ENCODE peak calls at places on chromosomes 5 and 9, in six cellular contexts. K is AG04449, D is A549, Z is IMR-90, C is colonic mucosa, W is lower lobe of right lung. X is an unnamed sample.

GRCh38 chr5:121581588-121581987 is 270.1 kb upstream of the FTMT start:
- DNase-seq in K (no peak), D (no peak), Z (no peak), C (no peak), W (no peak), X (no peak)

GRCh38 chr5:77367733-77368132 is 124.4 kb downstream of the WDR41 start:
- DNase-seq in K (no peak), D (peak), Z (peak), C (no peak), W (no peak), X (no peak)

GRCh38 chr9:27426717-27427645 is 97.1 kb upstream of the IFNK start:
- DNase-seq in K (no peak), D (peak), Z (peak), C (no peak), W (no peak), X (no peak)

GRCh38 chr5:133945561-133945960 is 22.9 kb downstream of the C5orf15 start:
- DNase-seq in K (no peak), D (no peak), Z (peak), C (no peak), W (no peak), X (no peak)

GRCh38 chr9:26687421-26687820 is 205.2 kb downstream of the CAAP1 start:
- DNase-seq in K (no peak), D (no peak), Z (no peak), C (no peak), W (no peak), X (no peak)

GRCh38 chr5:168562274-168562673 is 16.9 kb downstream of the PANK3 start:
- DNase-seq in K (no peak), D (no peak), Z (no peak), C (no peak), W (no peak), X (no peak)

GRCh38 chr5:11814373-11814772 is 89.9 kb downstream of the CTNND2 start:
- DNase-seq in K (no peak), D (no peak), Z (no peak), C (no peak), W (no peak), X (no peak)

GRCh38 chr9:82783045-82783444 is 279.9 kb downstream of the RASEF start:
- DNase-seq in K (no peak), D (no peak), Z (no peak), C (peak), W (no peak), X (no peak)

GRCh38 chr5:1130218-1130946 is 18.5 kb upstream of the SLC12A7 start:
- DNase-seq in K (no peak), D (no peak), Z (no peak), C (peak), W (no peak), X (no peak)

GRCh38 chr5:124154714-124155113 is 591.7 kb downstream of the ZNF608 start:
- DNase-seq in K (no peak), D (no peak), Z (no peak), C (no peak), W (no peak), X (no peak)

GRCh38 chr9:130498298-130498917 is 53.6 kb downstream of the ASS1 start:
- DNase-seq in K (no peak), D (no peak), Z (no peak), C (no peak), W (no peak), X (no peak)

GRCh38 chr5:139171779-139172404 is 26.3 kb downstream of the SIL1 start:
- DNase-seq in K (no peak), D (no peak), Z (no peak), C (no peak), W (no peak), X (no peak)

GRCh38 chr9:28503573-28503972 is 930.3 kb upstream of the C9orf72 start:
- DNase-seq in K (no peak), D (no peak), Z (no peak), C (no peak), W (no peak), X (no peak)

GRCh38 chr5:171484460-171484899 is 65.0 kb downstream of the FGF18 start:
- DNase-seq in K (no peak), D (peak), Z (no peak), C (peak), W (no peak), X (no peak)

GRCh38 chr5:78077369-78078068 is 217.0 kb downstream of the AP3B1 start:
- DNase-seq in K (no peak), D (no peak), Z (no peak), C (no peak), W (no peak), X (no peak)

GRCh38 chr5:155147222-155147621 is 133.7 kb downstream of the KIF4B start:
- DNase-seq in K (no peak), D (no peak), Z (no peak), C (no peak), W (no peak), X (no peak)

GRCh38 chr5:137036630-137037029 is 462.5 kb downstream of the SPOCK1 start:
- DNase-seq in K (no peak), D (no peak), Z (no peak), C (no peak), W (no peak), X (no peak)

GRCh38 chr5:84961903-84962302 is 577.2 kb upstream of the EDIL3 start:
- DNase-seq in K (no peak), D (no peak), Z (no peak), C (no peak), W (no peak), X (no peak)

GRCh38 chr5:29169851-29170250 is 2023.6 kb upstream of the CDH6 start:
- DNase-seq in K (no peak), D (no peak), Z (no peak), C (no peak), W (no peak), X (no peak)

GRCh38 chr9:35653611-35654010 is 2.9 kb upstream of the SIT1 start:
- DNase-seq in K (no peak), D (no peak), Z (no peak), C (no peak), W (no peak), X (no peak)

GRCh38 chr5:960551-960950 is 48.1 kb upstream of the NKD2 start:
- DNase-seq in K (no peak), D (no peak), Z (no peak), C (no peak), W (no peak), X (no peak)

GRCh38 chr9:8733096-8733954 is 933.7 kb upstream of the DMAC1 start:
- DNase-seq in K (no peak), D (no peak), Z (no peak), C (no peak), W (no peak), X (no peak)

GRCh38 chr9:31807574-31808256 is 576.7 kb upstream of the ACO1 start:
- DNase-seq in K (no peak), D (peak), Z (no peak), C (no peak), W (peak), X (no peak)

GRCh38 chr9:131125038-131125287 is 423 bp upstream of the NUP214 start:
- DNase-seq in K (no peak), D (peak), Z (no peak), C (no peak), W (no peak), X (no peak)

GRCh38 chr5:57386958-57387357 is 95.7 kb downstream of the ACTBL2 start:
- DNase-seq in K (no peak), D (peak), Z (peak), C (no peak), W (no peak), X (no peak)

GRCh38 chr5:31733365-31733764 is 94.4 kb downstream of the PDZD2 start:
- DNase-seq in K (no peak), D (no peak), Z (no peak), C (no peak), W (no peak), X (no peak)

GRCh38 chr5:62093981-62094380 is 212.0 kb upstream of the KIF2A start:
- DNase-seq in K (no peak), D (peak), Z (peak), C (peak), W (no peak), X (no peak)

GRCh38 chr5:154993461-154993860 is 20.1 kb upstream of the KIF4B start:
- DNase-seq in K (no peak), D (no peak), Z (no peak), C (no peak), W (no peak), X (no peak)

GRCh38 chr5:57749396-57749795 is 266.8 kb upstream of the ACTBL2 start:
- DNase-seq in K (peak), D (no peak), Z (peak), C (no peak), W (no peak), X (peak)

GRCh38 chr9:107636596-107637405 is 147.2 kb upstream of the KLF4 start:
- DNase-seq in K (no peak), D (no peak), Z (peak), C (no peak), W (no peak), X (no peak)
- H3K4me3 ChIP-seq in K (peak), D (no peak), Z (no peak), C (no peak), W (peak), X (peak)

GRCh38 chr9:114002271-114002985 is 75.7 kb downstream of the AMBP start:
- DNase-seq in K (no peak), D (no peak), Z (no peak), C (peak), W (no peak), X (no peak)

GRCh38 chr9:114000671-114001409 is 77.3 kb downstream of the AMBP start:
- DNase-seq in K (no peak), D (no peak), Z (peak), C (peak), W (no peak), X (no peak)

GRCh38 chr9:114002986-114003740 is 74.9 kb downstream of the AMBP start:
- DNase-seq in K (no peak), D (no peak), Z (no peak), C (peak), W (no peak), X (no peak)

GRCh38 chr9:114001410-114001685 is 76.8 kb downstream of the AMBP start:
- DNase-seq in K (no peak), D (no peak), Z (no peak), C (no peak), W (no peak), X (no peak)

GRCh38 chr9:114001794-114002261 is 76.3 kb downstream of the AMBP start:
- DNase-seq in K (no peak), D (no peak), Z (no peak), C (peak), W (no peak), X (no peak)
- TF ChIP-seq CTCF in K (no peak), D (no peak), Z (no peak), C (no peak), W (no peak), X (no peak)

DNA sequence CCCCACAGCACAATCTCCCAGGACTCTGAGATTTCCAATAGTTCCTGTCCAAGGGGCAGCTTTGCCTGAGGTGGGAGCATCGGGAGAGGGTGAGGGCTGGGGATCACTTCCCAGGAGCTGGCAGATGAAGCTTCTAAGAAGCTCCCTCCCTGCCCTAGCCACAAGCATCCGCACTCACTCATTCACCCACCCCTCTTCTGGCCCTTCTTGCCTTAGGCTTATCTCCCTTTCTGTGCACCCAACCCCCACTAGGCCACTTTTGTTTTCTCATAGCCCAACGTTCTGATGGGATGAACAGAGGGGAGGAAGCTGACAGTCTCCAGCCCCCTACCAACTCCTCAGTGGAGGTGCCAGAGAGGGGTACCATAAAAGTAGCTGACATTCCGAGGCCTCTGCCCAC is 3.7 kb upstream of the PCDH1 start:
- DNase-seq in K (no peak), D (no peak), Z (no peak), C (no peak), W (no peak), X (no peak)
- H3K4me3 ChIP-seq in K (no peak), D (no peak), Z (no peak), C (no peak), W (no peak), X (no peak)

DNA sequence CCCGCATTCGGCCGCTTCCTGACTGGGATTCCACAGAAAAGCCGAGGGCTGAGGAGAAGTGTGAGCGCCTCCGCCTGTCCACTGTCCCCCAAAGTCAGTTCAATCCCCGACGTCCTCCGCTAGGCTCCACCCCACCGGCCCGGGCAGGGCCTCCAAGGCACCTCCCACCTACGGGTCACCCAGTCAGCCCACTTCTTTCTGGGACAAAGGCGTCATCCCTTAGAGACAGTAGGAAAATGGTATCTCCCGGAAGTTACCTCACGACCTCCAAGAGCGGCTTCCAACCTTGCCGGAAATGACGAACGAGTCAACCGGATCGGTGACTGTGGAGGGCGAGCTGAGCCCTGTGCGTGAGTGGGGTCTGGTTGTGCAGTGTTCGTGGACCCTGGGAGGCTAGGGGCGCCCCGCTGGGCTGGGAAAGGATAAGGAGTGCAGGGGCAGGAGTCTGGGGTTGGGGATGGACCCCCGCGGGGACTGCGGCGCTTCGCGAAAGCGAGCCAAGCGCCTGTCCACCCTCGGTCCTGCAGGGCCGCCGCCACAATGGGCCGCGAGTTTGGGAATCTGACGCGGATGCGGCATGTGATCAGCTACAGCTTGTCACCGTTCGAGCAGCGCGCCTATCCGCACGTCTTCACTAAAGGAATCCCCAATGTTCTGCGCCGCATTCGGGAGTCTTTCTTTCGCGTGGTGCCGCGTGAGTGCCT is at the start of the genes GDF9 and UQCRQ:
- DNase-seq in K (peak), D (peak), Z (peak), C (peak), W (peak), X (peak)
- TF ChIP-seq CTCF in K (peak), D (peak), Z (peak), C (no peak), W (peak), X (peak)

GRCh38 chr5:73121109-73121443 is 701 bp downstream of the TMEM171 start:
- DNase-seq in K (no peak), D (no peak), Z (peak), C (no peak), W (no peak), X (no peak)
- H3K4me3 ChIP-seq in K (peak), D (peak), Z (peak), C (peak), W (peak), X (peak)

GRCh38 chr9:93427655-93428379 is 23.7 kb upstream of the FAM120A start:
- DNase-seq in K (no peak), D (no peak), Z (no peak), C (peak), W (no peak), X (no peak)
- TF ChIP-seq CTCF in K (no peak), D (peak), Z (no peak), C (peak), W (peak), X (no peak)

GRCh38 chr9:125608488-125609224 is 98.4 kb downstream of the MAPKAP1 start:
- DNase-seq in K (no peak), D (no peak), Z (peak), C (no peak), W (no peak), X (no peak)

GRCh38 chr9:125604189-125604588 is 102.8 kb downstream of the MAPKAP1 start:
- DNase-seq in K (no peak), D (no peak), Z (no peak), C (no peak), W (no peak), X (no peak)

GRCh38 chr9:125600194-125600593 is 106.8 kb downstream of the MAPKAP1 start:
- DNase-seq in K (no peak), D (no peak), Z (no peak), C (peak), W (no peak), X (no peak)

GRCh38 chr9:125601986-125602385 is 105.0 kb downstream of the MAPKAP1 start:
- DNase-seq in K (no peak), D (no peak), Z (no peak), C (no peak), W (no peak), X (no peak)

DNA sequence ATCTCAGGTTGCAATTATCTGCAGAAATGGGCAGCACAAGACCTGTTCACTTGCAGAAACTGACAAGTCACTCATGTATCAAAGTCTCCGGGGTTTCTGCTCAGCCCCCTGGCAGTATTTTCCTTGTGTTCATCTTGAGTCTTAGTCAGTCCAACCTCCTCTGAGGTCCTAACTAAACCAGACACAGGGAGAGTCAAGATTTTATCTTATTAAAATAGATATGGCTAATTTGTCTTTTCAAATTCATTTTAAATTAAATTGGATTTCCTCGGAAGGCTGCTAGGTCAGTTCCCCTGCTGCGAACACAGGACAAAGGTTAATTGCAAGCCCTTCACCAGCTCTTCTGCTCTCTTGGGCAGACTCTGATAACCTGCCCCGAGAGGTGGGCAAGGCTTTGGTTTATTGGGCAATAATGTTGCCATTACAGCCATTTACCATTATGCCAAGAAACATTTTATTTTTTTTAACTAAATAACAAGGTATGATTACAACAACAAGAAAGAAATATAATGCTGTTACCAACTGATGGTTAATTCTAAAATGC is 103.5 kb downstream of the MAPKAP1 start:
- DNase-seq in K (no peak), D (no peak), Z (no peak), C (peak), W (no peak), X (no peak)
- H3K4me3 ChIP-seq in K (no peak), D (no peak), Z (no peak), C (no peak), W (no peak), X (no peak)

DNA sequence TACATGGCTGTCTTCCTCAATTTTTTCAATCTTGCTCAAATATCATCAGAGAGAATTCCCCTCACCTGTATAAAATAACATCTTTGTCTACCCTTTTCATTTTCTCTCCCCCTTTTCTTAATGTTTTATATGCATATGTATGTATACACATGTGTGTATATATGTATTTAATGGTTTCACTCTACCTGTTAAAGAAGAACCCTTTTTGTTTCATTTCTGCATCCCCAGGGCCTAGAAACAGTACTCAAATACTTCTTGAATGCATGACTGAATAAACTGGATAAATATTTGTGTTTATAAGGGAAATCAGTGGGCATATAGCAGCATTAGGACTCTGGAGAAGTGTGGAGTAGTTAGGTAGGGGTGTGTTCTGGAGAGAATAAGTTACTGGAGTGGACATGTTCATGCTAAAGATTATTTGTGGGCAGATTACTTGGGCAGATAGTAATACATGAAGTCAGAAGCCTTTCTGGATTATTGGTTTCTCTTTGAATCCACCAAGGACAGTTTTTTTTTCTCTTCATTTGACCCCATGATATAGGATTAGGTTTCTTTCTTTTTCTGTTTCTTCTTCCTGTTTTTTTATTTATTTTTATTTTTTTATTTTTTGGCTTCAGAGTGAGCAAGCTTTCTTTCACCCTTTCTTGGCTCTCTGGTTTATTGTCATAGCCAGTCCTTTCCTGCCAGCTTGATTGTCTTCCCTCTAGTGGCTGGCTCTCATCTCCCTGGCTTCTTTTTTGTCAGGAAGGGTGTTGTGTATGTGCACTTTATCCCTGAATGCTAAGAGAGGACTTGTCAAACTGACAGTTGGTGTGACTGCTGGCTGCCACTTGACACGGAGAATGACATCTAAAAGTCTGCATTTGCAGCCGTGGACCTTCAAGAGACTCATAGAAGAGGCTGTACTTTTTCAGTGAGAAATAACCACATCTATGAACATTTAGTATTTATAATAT is 89.3 kb downstream of the ZCCHC7 start:
- DNase-seq in K (no peak), D (peak), Z (no peak), C (no peak), W (no peak), X (no peak)
- TF ChIP-seq CTCF in K (no peak), D (no peak), Z (no peak), C (no peak), W (no peak), X (peak)

GRCh38 chr5:55411881-55412280 is 104.1 kb downstream of the MTREX start:
- DNase-seq in K (no peak), D (no peak), Z (no peak), C (no peak), W (no peak), X (no peak)
- H3K4me3 ChIP-seq in K (no peak), D (no peak), Z (no peak), C (no peak), W (no peak), X (no peak)